ENCODE peak calls at places on chromosomes 6 and 20, in four cellular contexts. Q, B, G and I are unnamed samples.

GRCh38 chr6:56241106-56241812 is 6.1 kb downstream of the COL21A1 start:
- DNase-seq in Q (no peak), G (no peak), B (no peak), I (no peak)

GRCh38 chr6:132300323-132300949 is 100.8 kb downstream of the MOXD1 start:
- DNase-seq in B (no peak), Q (peak; percentile 14), G (peak; percentile 37), I (no peak)

GRCh38 chr20:23050847-23051627 is 1.6 kb upstream of the THBD start:
- DNase-seq in Q (no peak), B (no peak), G (no peak), I (peak; percentile 98)

GRCh38 chr6:10314163-10314955 is 100.5 kb downstream of the TFAP2A start:
- DNase-seq in Q (no peak), G (no peak), B (no peak), I (no peak)

GRCh38 chr6:88493717-88494116 is 327.6 kb upstream of the CNR1 start:
- DNase-seq in B (peak; percentile 75), G (no peak), Q (no peak), I (no peak)

GRCh38 chr20:23049201-23049932 is at the start of gene THBD:
- DNase-seq in G (no peak), B (no peak), Q (no peak), I (no peak)

GRCh38 chr6:1113921-1114320 is 198.0 kb upstream of the FOXQ1 start:
- DNase-seq in Q (no peak), G (no peak), B (no peak), I (no peak)

GRCh38 chr6:53014744-53015143 is 19.7 kb upstream of the GSTA4 start:
- DNase-seq in B (no peak), Q (no peak), G (no peak), I (no peak)

GRCh38 chr6:109059591-109060021 is 35.0 kb downstream of the SESN1 start:
- DNase-seq in G (no peak), B (no peak), Q (no peak), I (no peak)

GRCh38 chr6:83867527-83868161 is 8.2 kb downstream of the CYB5R4 start:
- DNase-seq in Q (no peak), B (no peak), G (no peak), I (no peak)

GRCh38 chr20:38293490-38294333 is 10.2 kb upstream of the BPI start:
- DNase-seq in G (no peak), B (no peak), Q (no peak), I (no peak)

GRCh38 chr20:3701061-3701998 is 11.1 kb downstream of the SIGLEC1 start:
- DNase-seq in B (no peak), Q (peak; percentile 7), G (peak; percentile 38), I (no peak)

GRCh38 chr6:31272856-31273626 is 1.1 kb upstream of the HLA-C start:
- DNase-seq in Q (no peak), G (no peak), B (no peak), I (no peak)

GRCh38 chr6:65088575-65088974 is 618.5 kb downstream of the EYS start:
- DNase-seq in B (no peak), Q (no peak), G (no peak), I (no peak)

GRCh38 chr20:39661833-39662232 is 699.7 kb downstream of the DHX35 start:
- DNase-seq in Q (no peak), G (no peak), B (no peak), I (no peak)

DNA sequence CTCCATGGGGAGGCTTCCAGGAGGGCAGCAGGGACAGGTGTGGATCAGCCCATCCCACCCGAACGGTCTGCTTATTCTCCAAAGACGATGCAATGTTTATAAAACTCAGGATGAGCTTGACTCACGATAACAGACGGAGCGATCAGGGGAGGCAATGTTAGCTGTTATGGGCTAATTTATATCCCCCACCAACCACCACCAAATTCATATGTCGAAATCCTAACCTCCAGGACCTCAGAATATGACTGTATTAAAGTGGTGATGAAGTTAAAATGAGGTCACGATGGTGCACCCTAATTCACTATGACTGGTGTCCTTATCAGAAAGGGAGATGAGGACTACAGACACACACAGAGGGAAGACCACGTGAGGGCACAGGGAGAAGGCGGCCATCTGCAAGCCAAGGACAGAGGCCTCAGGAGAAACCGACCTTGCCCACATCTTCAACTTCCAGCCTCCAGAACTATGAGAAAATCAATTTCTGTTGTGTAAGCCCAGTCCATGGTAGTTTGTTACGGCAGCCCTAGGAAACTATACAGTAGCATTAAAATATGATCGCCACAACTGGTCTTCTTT is 7.0 kb downstream of the ADTRP start:
- DNase-seq in B (no peak), G (no peak), Q (no peak), I (no peak)
- TF ChIP-seq TCF12 in B (no peak), G (no peak), Q (no peak), I (no peak)

GRCh38 chr20:63653041-63653973 is at the start of gene STMN3:
- DNase-seq in G (peak; percentile 82), Q (peak; percentile 89), B (no peak), I (no peak)
- TF ChIP-seq TCF12 in G (peak; percentile 88), Q (no peak), B (no peak), I (no peak)

GRCh38 chr6:77292564-77293546 is 170.4 kb downstream of the HTR1B start:
- DNase-seq in Q (no peak), G (no peak), B (no peak), I (no peak)
- TF ChIP-seq TCF12 in Q (peak; percentile 42), G (no peak), B (no peak), I (no peak)

GRCh38 chr6:134675110-134676038 is 274.5 kb downstream of the ALDH8A1 start:
- DNase-seq in Q (no peak), B (no peak), G (no peak), I (no peak)
- TF ChIP-seq TCF12 in Q (no peak), B (no peak), G (no peak), I (no peak)

GRCh38 chr6:152207915-152208714 is 400.6 kb downstream of the ESR1 start:
- DNase-seq in Q (no peak), B (no peak), G (peak; percentile 50), I (no peak)

GRCh38 chr6:152204584-152204983 is 397.1 kb downstream of the ESR1 start:
- DNase-seq in Q (no peak), B (no peak), G (no peak), I (no peak)

GRCh38 chr6:152212437-152212836 is 405.0 kb downstream of the ESR1 start:
- DNase-seq in Q (no peak), B (no peak), G (no peak), I (no peak)

GRCh38 chr6:152206072-152206818 is 398.8 kb downstream of the ESR1 start:
- DNase-seq in Q (no peak), B (no peak), G (peak; percentile 17), I (peak; percentile 15)

GRCh38 chr6:152209211-152209610 is 401.7 kb downstream of the ESR1 start:
- DNase-seq in B (no peak), G (no peak), Q (no peak), I (no peak)
- TF ChIP-seq TCF12 in B (no peak), G (no peak), Q (no peak), I (no peak)

GRCh38 chr6:115934145-115934544 is 126.5 kb downstream of the FRK start:
- DNase-seq in B (no peak), Q (no peak), G (no peak), I (no peak)

GRCh38 chr6:115934829-115935228 is 125.9 kb downstream of the FRK start:
- DNase-seq in G (no peak), B (no peak), Q (no peak), I (no peak)

GRCh38 chr6:115935361-115935760 is 125.3 kb downstream of the FRK start:
- DNase-seq in B (no peak), Q (no peak), G (no peak), I (no peak)

DNA sequence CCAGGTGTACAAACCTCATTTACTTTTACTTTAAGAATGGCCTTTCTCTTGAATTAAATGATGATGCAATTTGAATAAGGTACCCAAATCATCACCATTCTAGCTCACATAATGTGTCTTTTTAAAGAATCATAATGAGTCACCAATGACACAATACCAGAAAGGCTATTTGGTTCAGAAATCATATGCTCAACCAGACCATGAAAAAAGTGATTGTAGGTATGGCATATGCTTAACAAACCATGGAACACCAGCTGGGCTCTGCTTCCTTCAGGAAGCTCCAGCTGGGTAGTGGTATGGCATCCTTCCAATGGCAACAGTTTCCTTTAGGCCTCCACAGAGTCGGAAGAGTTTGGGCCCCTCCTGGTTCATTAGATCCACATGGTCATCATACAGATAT is 128.2 kb downstream of the FRK start:
- DNase-seq in Q (no peak), G (no peak), B (no peak), I (no peak)
- TF ChIP-seq TCF12 in Q (no peak), G (no peak), B (no peak), I (no peak)

GRCh38 chr6:136067731-136068341 is 182.3 kb downstream of the MTFR2 start:
- DNase-seq in B (no peak), Q (no peak), G (no peak), I (peak; percentile 17)
- TF ChIP-seq TCF12 in B (no peak), Q (no peak), G (no peak), I (no peak)

GRCh38 chr20:8094845-8095244 is 37.2 kb upstream of the PLCB1 start:
- DNase-seq in B (no peak), G (peak; percentile 61), Q (no peak), I (no peak)
- TF ChIP-seq TCF12 in B (no peak), G (no peak), Q (peak; percentile 50), I (no peak)